ENCODE peak calls at places on chromosomes 3 and 15, in ten cellular contexts. Y is neural progenitor cell, K is tibial nerve, A is AG04449, E is mammary epithelial cell, R is pancreas, G is GM10248, Z is progenitor cell of endocrine pancreas, Q is MCF 10A, C is endothelial cell. T is an unnamed sample.

GRCh38 chr3:45773044-45773443 is 23.3 kb downstream of the SLC6A20 start:
- DNase-seq in Z (no peak), C (no peak), G (no peak), E (no peak), K (no peak), R (no peak), Q (no peak), Y (no peak), A (no peak), T (no peak)

GRCh38 chr15:73518180-73518862 is 75.4 kb downstream of the REC114 start:
- DNase-seq in Z (no peak), Y (peak), A (no peak), Q (peak), K (no peak), E (no peak), R (no peak), G (no peak), C (no peak), T (no peak)

GRCh38 chr3:4720316-4721075 is 227.3 kb downstream of the ITPR1 start:
- DNase-seq in C (peak), Y (peak), Z (no peak), K (peak), Q (peak), E (peak), R (peak), G (peak), A (no peak), T (no peak)

GRCh38 chr3:171690291-171690690 is 120.0 kb downstream of the PLD1 start:
- DNase-seq in C (no peak), Z (no peak), K (no peak), Y (no peak), G (no peak), A (no peak), R (no peak), Q (no peak), E (no peak), T (no peak)

GRCh38 chr3:150030841-150031240 is 60.1 kb upstream of the PFN2 start:
- DNase-seq in A (no peak), Y (no peak), E (no peak), Q (no peak), G (no peak), R (no peak), Z (no peak), K (no peak), C (no peak), T (no peak)

GRCh38 chr3:162569314-162569713 is 1072.7 kb downstream of the OTOL1 start:
- DNase-seq in Y (no peak), Z (no peak), C (no peak), Q (no peak), K (no peak), E (no peak), G (no peak), R (no peak), A (no peak), T (no peak)

GRCh38 chr15:94336817-94337537 is 105.6 kb downstream of the MCTP2 start:
- DNase-seq in A (no peak), R (no peak), C (no peak), Q (no peak), G (no peak), Z (no peak), Y (no peak), E (no peak), K (no peak), T (no peak)

GRCh38 chr15:29968099-29968892 is 114.5 kb upstream of the GOLGA8J start:
- DNase-seq in Y (peak), Q (no peak), C (peak), E (peak), Z (peak), A (no peak), G (no peak), R (peak), K (no peak), T (no peak)

GRCh38 chr3:161305095-161305991 is 66.0 kb downstream of the SPTSSB start:
- DNase-seq in E (peak), Q (peak), Z (no peak), R (no peak), C (no peak), A (no peak), K (no peak), Y (peak), G (peak), T (no peak)

GRCh38 chr3:57436195-57436761 is 107.9 kb downstream of the DNAH12 start:
- DNase-seq in Q (no peak), A (no peak), Z (no peak), K (no peak), R (no peak), Y (no peak), E (no peak), C (no peak), G (no peak), T (no peak)

GRCh38 chr15:63089260-63090043 is 32.2 kb upstream of the LACTB start:
- DNase-seq in Z (no peak), K (peak), G (no peak), Y (no peak), Q (peak), C (peak), R (no peak), E (no peak), A (peak), T (peak)

GRCh38 chr15:52710050-52710709 is 31.0 kb upstream of the ATOSA start:
- DNase-seq in G (no peak), R (no peak), E (peak), Y (no peak), K (no peak), C (no peak), Q (peak), A (no peak), Z (no peak), T (no peak)

GRCh38 chr3:47261301-47261700 is 21.3 kb downstream of the KIF9 start:
- DNase-seq in Y (no peak), C (no peak), A (no peak), K (no peak), Q (no peak), E (peak), R (no peak), G (no peak), Z (no peak), T (no peak)

GRCh38 chr15:35743320-35743719 is 197.4 kb upstream of the DPH6 start:
- DNase-seq in K (no peak), Q (no peak), G (no peak), A (no peak), C (no peak), Z (no peak), E (no peak), R (no peak), Y (no peak), T (no peak)

GRCh38 chr3:32349184-32349583 is 42.5 kb upstream of the CMTM7 start:
- DNase-seq in Q (no peak), C (no peak), Z (no peak), G (no peak), E (no peak), K (no peak), R (no peak), Y (no peak), A (no peak), T (no peak)

GRCh38 chr3:107716734-107717133 is 194.0 kb downstream of the BBX start:
- DNase-seq in K (no peak), C (no peak), Z (no peak), Y (no peak), Q (peak), A (no peak), R (no peak), E (no peak), G (no peak), T (no peak)

GRCh38 chr15:97984157-97984556 is 23.7 kb downstream of the ARRDC4 start:
- DNase-seq in R (no peak), G (no peak), Y (no peak), C (no peak), K (no peak), Q (no peak), A (no peak), Z (no peak), E (no peak), T (no peak)

GRCh38 chr3:105364113-105364512 is 2.6 kb upstream of the ALCAM start:
- DNase-seq in E (no peak), G (no peak), Q (peak), Y (no peak), K (no peak), C (no peak), R (no peak), A (no peak), Z (no peak), T (no peak)

GRCh38 chr3:41426485-41426884 is 227.2 kb downstream of the CTNNB1 start:
- DNase-seq in Q (no peak), Y (no peak), E (no peak), A (no peak), Z (no peak), G (no peak), R (no peak), C (no peak), K (no peak), T (no peak)

GRCh38 chr3:46481636-46482035 is 16.1 kb upstream of the RTP3 start:
- DNase-seq in Y (no peak), Z (no peak), A (no peak), G (no peak), C (no peak), Q (no peak), E (no peak), K (no peak), R (no peak), T (no peak)

GRCh38 chr3:43632986-43633385 is 11.2 kb upstream of the ANO10 start:
- DNase-seq in A (no peak), E (no peak), Q (no peak), R (no peak), Z (no peak), C (no peak), Y (no peak), K (no peak), G (no peak), T (no peak)

GRCh38 chr3:43637702-43638101 is 15.9 kb upstream of the ANO10 start:
- DNase-seq in Q (no peak), R (no peak), Y (no peak), E (no peak), A (no peak), G (no peak), K (no peak), Z (no peak), C (no peak), T (no peak)

GRCh38 chr3:43644443-43644842 is 22.6 kb upstream of the ANO10 start:
- DNase-seq in Y (no peak), A (no peak), Z (no peak), Q (no peak), E (no peak), C (no peak), R (no peak), K (no peak), G (no peak), T (no peak)

GRCh38 chr3:43641306-43642114 is 19.7 kb upstream of the ANO10 start:
- DNase-seq in C (no peak), Z (no peak), E (no peak), G (no peak), R (no peak), Y (no peak), A (no peak), Q (peak), K (no peak), T (no peak)

DNA sequence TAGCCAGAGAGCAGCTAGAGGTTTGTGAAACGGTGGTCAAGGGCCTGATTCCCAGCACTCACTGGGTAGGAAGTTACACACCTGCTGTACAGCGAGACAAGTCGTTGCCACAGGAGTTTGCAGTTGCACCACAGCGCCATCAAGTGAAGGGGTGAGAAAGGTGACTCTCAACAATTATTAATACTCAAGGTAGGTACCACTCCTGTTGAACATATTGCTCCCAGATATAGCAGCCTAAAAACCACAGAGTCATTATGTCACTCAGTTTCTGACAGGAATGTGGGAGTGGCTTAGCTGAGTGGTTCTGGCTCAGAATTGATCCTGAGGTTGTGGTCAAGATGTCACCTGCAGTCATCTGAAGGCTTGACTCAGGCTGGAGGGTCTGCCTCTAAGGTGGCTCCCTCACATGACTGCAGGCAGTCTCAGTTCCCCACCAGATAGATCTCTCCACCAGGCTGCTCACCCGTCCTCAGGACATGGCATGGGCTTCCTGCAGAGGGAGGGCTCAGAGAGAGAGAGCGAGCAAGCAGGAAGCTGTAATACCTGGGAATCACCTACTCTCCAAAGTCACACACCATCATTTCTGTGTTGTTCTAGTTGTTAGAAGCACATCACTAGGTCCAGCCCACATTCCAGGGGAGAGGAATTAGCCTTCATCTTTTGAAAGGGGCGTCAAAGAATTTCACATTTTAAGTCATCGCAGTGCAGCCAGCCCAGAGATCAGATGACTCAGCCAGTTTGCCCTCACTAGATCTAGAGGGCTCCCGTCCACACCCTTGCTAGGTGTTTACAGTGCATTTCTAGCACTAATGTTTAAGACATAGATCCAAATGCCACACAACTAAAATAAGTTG is 17.0 kb upstream of the ANO10 start:
- DNase-seq in Q (peak), C (peak), K (no peak), G (peak), Y (peak), A (no peak), E (peak), R (no peak), Z (no peak), T (no peak)
- TF ChIP-seq CTCF in Q (peak), C (no peak), K (no peak), G (peak), Y (peak), A (no peak), E (peak), R (no peak), Z (no peak), T (peak)

GRCh38 chr3:52983336-52983807 is 62.5 kb downstream of the SFMBT1 start:
- DNase-seq in G (peak), R (no peak), Z (no peak), Y (no peak), A (no peak), K (peak), C (no peak), Q (no peak), E (no peak), T (peak)

GRCh38 chr3:52986938-52987337 is 58.9 kb downstream of the SFMBT1 start:
- DNase-seq in Y (peak), G (no peak), Z (no peak), A (no peak), K (no peak), Q (peak), R (no peak), C (peak), E (no peak), T (no peak)

GRCh38 chr3:52982839-52983238 is 63.0 kb downstream of the SFMBT1 start:
- DNase-seq in Y (no peak), C (no peak), E (no peak), A (no peak), R (no peak), G (no peak), K (no peak), Q (no peak), Z (no peak), T (no peak)

GRCh38 chr3:52983828-52984227 is 62.0 kb downstream of the SFMBT1 start:
- DNase-seq in C (no peak), Q (no peak), R (no peak), G (no peak), Y (no peak), A (no peak), E (no peak), K (no peak), Z (no peak), T (no peak)

GRCh38 chr3:52986049-52986448 is 59.8 kb downstream of the SFMBT1 start:
- DNase-seq in K (no peak), G (no peak), E (peak), Q (no peak), Z (no peak), A (no peak), R (no peak), Y (no peak), C (no peak), T (no peak)
- TF ChIP-seq CTCF in K (no peak), G (no peak), E (no peak), Q (no peak), Z (no peak), A (no peak), R (no peak), Y (no peak), C (no peak), T (no peak)

GRCh38 chr3:98567646-98568280 is 25.6 kb downstream of the CPOX start:
- DNase-seq in A (no peak), Y (no peak), K (no peak), G (no peak), Z (no peak), C (no peak), Q (no peak), R (no peak), E (no peak), T (no peak)
- TF ChIP-seq CTCF in A (no peak), Y (no peak), K (no peak), G (no peak), Z (no peak), C (no peak), Q (no peak), R (no peak), E (no peak), T (no peak)

GRCh38 chr15:34046471-34047145 is 7.6 kb upstream of the AVEN start:
- DNase-seq in Z (no peak), G (no peak), K (no peak), A (no peak), Y (no peak), Q (no peak), C (no peak), R (no peak), E (no peak), T (no peak)

GRCh38 chr15:34043391-34043790 is 4.4 kb upstream of the AVEN start:
- DNase-seq in G (no peak), C (no peak), Y (no peak), Z (no peak), K (no peak), Q (no peak), A (no peak), R (no peak), E (no peak), T (no peak)

GRCh38 chr15:34049096-34049495 is 10.1 kb upstream of the AVEN start:
- DNase-seq in E (peak), C (no peak), Y (no peak), Z (no peak), A (peak), K (no peak), G (no peak), R (no peak), Q (peak), T (no peak)

GRCh38 chr15:34043813-34044212 is 4.8 kb upstream of the AVEN start:
- DNase-seq in R (no peak), E (no peak), Z (no peak), Q (no peak), G (no peak), C (no peak), Y (no peak), A (no peak), K (no peak), T (no peak)

GRCh38 chr15:34047893-34048775 is 9.1 kb upstream of the AVEN start:
- DNase-seq in Y (no peak), Q (no peak), Z (no peak), A (no peak), G (no peak), R (no peak), C (no peak), K (no peak), E (no peak), T (no peak)
- TF ChIP-seq CTCF in Y (no peak), Q (no peak), Z (no peak), A (no peak), G (no peak), R (no peak), C (no peak), K (no peak), E (no peak), T (no peak)